ENCODE peak calls at places on chromosomes 4 and X, in five cellular contexts. F is A549, H is transverse colon, T is ovary, R is body of pancreas. K is an unnamed sample.
A peak's percentile ranks its signal among the peaks of the same experiment; 100 is the strongest.

GRCh38 chr4:114599231-114600065 is 841 bp downstream of the UGT8 start:
- DNase-seq in F (no peak), H (peak; percentile 71), T (peak; percentile 9), R (peak; percentile 42), K (peak; percentile 86)

GRCh38 chr4:124265701-124266100 is 446.8 kb downstream of the ANKRD50 start:
- DNase-seq in F (no peak), H (no peak), T (no peak), R (no peak), K (no peak)

GRCh38 chr4:148074462-148074861 is 342.6 kb downstream of the ARHGAP10 start:
- DNase-seq in F (no peak), H (no peak), T (no peak), R (no peak), K (no peak)

GRCh38 chrX:40168183-40169015 is 70.6 kb upstream of the BCOR start:
- DNase-seq in F (no peak), H (no peak), T (no peak), R (no peak), K (no peak)

GRCh38 chr4:122119739-122120138 is 32.4 kb upstream of the BLTP1 start:
- DNase-seq in F (no peak), H (no peak), T (no peak), R (no peak), K (no peak)

GRCh38 chr4:82889287-82889686 is 1.7 kb downstream of the SEC31A start:
- DNase-seq in F (no peak), H (no peak), T (no peak), R (no peak), K (no peak)

GRCh38 chr4:124589827-124590226 is 122.7 kb downstream of the ANKRD50 start:
- DNase-seq in F (no peak), H (no peak), T (no peak), R (no peak), K (no peak)

GRCh38 chr4:59381591-59381990 is 1818.5 kb upstream of the ADGRL3 start:
- DNase-seq in F (no peak), H (no peak), T (no peak), R (no peak), K (no peak)

GRCh38 chr4:38017579-38017978 is 57.4 kb downstream of the PTTG2 start:
- DNase-seq in F (no peak), H (no peak), T (no peak), R (no peak), K (no peak)

GRCh38 chrX:39309018-39309620 is 507.9 kb downstream of the MID1IP1 start:
- DNase-seq in F (no peak), H (no peak), T (peak; percentile 32), R (no peak), K (no peak)

GRCh38 chr4:168604496-168605373 is 107.9 kb downstream of the PALLD start:
- DNase-seq in F (no peak), H (no peak), T (no peak), R (no peak), K (peak; percentile 31)

GRCh38 chrX:124332481-124333424 is at the start of gene TEX13D:
- DNase-seq in F (no peak), H (no peak), T (no peak), R (no peak), K (no peak)

GRCh38 chrX:619812-620493 is 10.6 kb upstream of the SHOX start:
- DNase-seq in F (no peak), H (no peak), T (no peak), R (no peak), K (peak; percentile 79)

GRCh38 chr4:14125375-14126129 is 498.0 kb upstream of the BOD1L1 start:
- DNase-seq in F (no peak), H (no peak), T (no peak), R (no peak), K (no peak)

GRCh38 chrX:7330551-7330950 is 182.6 kb upstream of the PUDP start:
- DNase-seq in F (no peak), H (no peak), T (no peak), R (no peak), K (no peak)

GRCh38 chr4:190018201-190018920 is 8.7 kb downstream of the FRG2 start:
- DNase-seq in F (no peak), H (no peak), T (no peak), R (no peak), K (no peak)

GRCh38 chrX:48890934-48891401 is 6.6 kb downstream of the TIMM17B start:
- DNase-seq in F (no peak), H (no peak), T (no peak), R (no peak), K (no peak)

GRCh38 chrX:37921758-37922157 is 74.4 kb upstream of the DYNLT3 start:
- DNase-seq in F (no peak), H (no peak), T (no peak), R (no peak), K (no peak)

GRCh38 chrX:101550362-101550761 is at the start of gene ARMCX1:
- DNase-seq in F (no peak), H (peak; percentile 57), T (peak; percentile 74), R (peak; percentile 72), K (peak; percentile 94)

GRCh38 chrX:115344885-115345653 is 55.6 kb downstream of the LUZP4 start:
- DNase-seq in F (peak; percentile 62), H (peak; percentile 76), T (peak; percentile 85), R (peak; percentile 83), K (peak; percentile 82)

GRCh38 chrX:30577362-30577961 is at the start of gene TASL:
- DNase-seq in F (no peak), H (peak; percentile 23), T (no peak), R (peak; percentile 7), K (no peak)

GRCh38 chr4:170242471-170242870 is 152.7 kb upstream of the AADAT start:
- DNase-seq in F (no peak), H (no peak), T (no peak), R (no peak), K (no peak)

GRCh38 chrX:20414781-20415445 is 148.2 kb upstream of the RPS6KA3 start:
- DNase-seq in F (no peak), H (no peak), T (no peak), R (no peak), K (no peak)

GRCh38 chr4:168630445-168631187 is 133.8 kb downstream of the PALLD start:
- DNase-seq in F (peak; percentile 45), H (no peak), T (no peak), R (no peak), K (no peak)

GRCh38 chrX:24493740-24494543 is 28.9 kb downstream of the PDK3 start:
- DNase-seq in F (no peak), H (no peak), T (no peak), R (no peak), K (no peak)

DNA sequence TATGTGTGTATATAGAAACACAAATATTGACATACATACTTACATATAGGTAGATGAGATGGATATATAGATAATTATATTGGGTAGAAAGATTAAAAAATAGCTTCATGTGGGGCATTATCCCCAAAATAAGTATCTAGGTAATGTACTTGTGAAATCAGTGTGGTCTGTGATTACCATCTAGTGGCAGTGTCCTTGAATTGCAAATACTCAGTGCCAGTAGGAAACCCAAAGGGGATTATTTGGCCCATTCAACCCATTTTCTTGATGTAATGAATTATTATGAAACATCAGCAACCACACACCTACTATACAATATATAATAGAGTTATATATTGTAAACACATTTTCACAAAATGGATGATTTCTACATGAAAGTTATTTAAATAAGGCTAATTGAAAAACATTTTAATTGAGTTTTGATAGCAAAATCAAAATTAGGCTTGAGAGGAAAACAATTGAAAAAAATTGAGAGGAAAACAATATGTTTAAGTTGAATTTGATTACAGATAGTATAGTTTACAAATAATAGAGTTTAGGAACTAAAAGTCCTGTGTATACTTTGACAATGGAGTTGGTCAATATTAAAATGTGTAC is 389.4 kb downstream of the GALNTL6 start:
- DNase-seq in F (peak; percentile 20), H (no peak), T (no peak), R (no peak), K (no peak)
- TF ChIP-seq CTCF in F (peak; percentile 67), H (peak; percentile 27), T (no peak), R (peak; percentile 43), K (no peak)

DNA sequence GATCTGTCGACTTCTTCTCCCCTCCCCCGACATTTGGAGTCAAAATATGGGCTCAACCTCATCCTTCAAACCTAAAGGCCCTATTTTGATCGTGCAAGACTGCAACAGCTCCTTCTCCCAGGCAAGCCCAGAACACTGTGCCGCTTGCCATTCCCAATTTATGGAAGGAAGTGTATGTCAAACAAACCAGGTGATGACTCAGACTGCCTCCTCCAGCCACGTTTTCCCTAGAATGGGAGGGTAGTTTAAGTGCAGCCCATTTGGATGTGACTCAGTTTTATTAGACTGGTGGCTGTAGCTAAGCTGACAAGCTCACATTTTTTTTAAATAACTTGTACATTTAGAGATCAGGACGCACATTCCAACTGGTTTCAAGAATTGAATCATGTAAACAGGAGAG is 570.4 kb upstream of the DIPK2B start:
- DNase-seq in F (peak; percentile 59), H (peak; percentile 72), T (peak; percentile 21), R (no peak), K (no peak)
- H3K4me3 ChIP-seq in F (peak overlapping the region; percentile 42), H (no peak overlapping the region), T (peak overlapping the region; percentile 38), R (no peak overlapping the region), K (no peak overlapping the region)

DNA sequence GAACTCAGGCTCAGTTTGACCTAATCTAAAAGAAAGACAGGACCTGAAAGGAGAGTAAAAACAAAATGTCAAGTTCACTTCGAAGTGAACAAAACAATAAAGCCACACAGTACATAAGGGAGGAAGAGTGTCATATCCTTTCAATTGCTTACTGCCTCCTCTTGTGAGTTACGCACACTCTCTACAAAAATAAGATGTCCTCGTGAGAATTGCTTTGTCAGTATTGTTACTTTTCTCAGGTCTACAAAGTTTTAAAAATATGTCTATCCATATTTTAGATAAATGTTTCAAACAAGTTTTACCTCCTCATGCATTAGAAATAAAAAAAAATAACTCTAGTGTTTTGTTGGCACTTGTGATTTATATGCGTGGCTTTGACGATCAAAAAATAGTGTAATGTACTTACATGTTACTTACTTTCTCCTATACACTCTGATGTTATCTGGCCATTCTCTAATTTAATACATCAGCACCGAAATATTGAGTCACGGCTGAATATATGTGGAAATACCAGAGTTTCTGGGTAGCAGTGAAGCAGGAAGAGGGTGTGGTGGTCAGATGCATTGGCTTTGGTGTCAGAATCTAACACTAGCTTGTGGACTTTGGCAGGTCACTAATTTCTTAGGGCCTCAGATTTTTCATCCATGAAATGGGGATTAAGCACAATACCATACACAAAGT is 8.1 kb upstream of the MRPL1 start:
- DNase-seq in F (no peak), H (no peak), T (no peak), R (no peak), K (no peak)
- TF ChIP-seq POLR2A in F (no peak), H (peak; percentile 37), T (no peak), R (no peak), K (no peak)

GRCh38 chr4:70754470-70754869 is 32.7 kb downstream of the RUFY3 start:
- DNase-seq in F (no peak), H (no peak), T (no peak), R (no peak), K (no peak)
- TF ChIP-seq CTCF in F (no peak), H (no peak), T (no peak), R (no peak), K (no peak)

GRCh38 chr4:1001561-1002130 is 8.4 kb upstream of the SLC26A1 start:
- DNase-seq in F (no peak), H (no peak), T (no peak), R (no peak), K (no peak)

GRCh38 chr4:1002631-1003251 is 8.7 kb upstream of the FGFRL1 start:
- DNase-seq in F (no peak), H (no peak), T (no peak), R (no peak), K (no peak)

GRCh38 chr4:1000686-1001260 is 7.6 kb upstream of the SLC26A1 start:
- DNase-seq in F (no peak), H (no peak), T (no peak), R (no peak), K (no peak)

GRCh38 chr4:1003271-1004070 is 8.0 kb upstream of the FGFRL1 start:
- DNase-seq in F (no peak), H (no peak), T (no peak), R (no peak), K (no peak)

GRCh38 chr4:1002131-1002630 is 9.0 kb upstream of the SLC26A1 start:
- DNase-seq in F (no peak), H (peak; percentile 51), T (no peak), R (peak; percentile 65), K (no peak)
- H3K4me3 ChIP-seq in F (no peak overlapping the region), H (no peak overlapping the region), T (no peak overlapping the region), R (no peak overlapping the region), K (no peak overlapping the region)

K was measured in lower leg skin.